ENCODE peak calls at places on chromosomes 7 and 10, in eight cellular contexts. J is RWPE1, M is Peyer's patch, V is PC-3, D is mucosa of descending colon, B is Calu3, E is GM10248, U is upper lobe of right lung. X is an unnamed sample.

GRCh38 chr7:48274662-48275061 is 103.4 kb downstream of the ABCA13 start:
- DNase-seq in J (no peak), M (no peak), V (peak), D (no peak), B (no peak), E (no peak), U (no peak), X (no peak)

GRCh38 chr10:132671171-132672154 is 114.5 kb downstream of the NKX6-2 start:
- DNase-seq in J (no peak), M (peak), V (no peak), D (no peak), B (no peak), E (no peak), U (peak), X (no peak)

GRCh38 chr7:66099232-66099550 is 15.5 kb upstream of the CRCP start:
- DNase-seq in J (no peak), M (no peak), V (no peak), D (no peak), B (no peak), E (no peak), U (no peak), X (no peak)

GRCh38 chr7:86708334-86708733 is 64.6 kb downstream of the GRM3 start:
- DNase-seq in J (no peak), M (no peak), V (no peak), D (no peak), B (no peak), E (no peak), U (no peak), X (no peak)

GRCh38 chr7:101817031-101817929 is at the start of gene CUX1:
- DNase-seq in J (no peak), M (peak), V (peak), D (peak), B (peak), E (peak), U (peak), X (peak)

GRCh38 chr10:20303453-20304152 is 487.4 kb downstream of the PLXDC2 start:
- DNase-seq in J (no peak), M (no peak), V (no peak), D (no peak), B (no peak), E (no peak), U (no peak), X (no peak)

GRCh38 chr10:29619273-29619672 is 15.5 kb downstream of the SVIL start:
- DNase-seq in J (no peak), M (no peak), V (peak), D (no peak), B (no peak), E (no peak), U (no peak), X (no peak)

GRCh38 chr10:74063256-74063655 is 65.3 kb downstream of the VCL start:
- DNase-seq in J (no peak), M (no peak), V (peak), D (no peak), B (no peak), E (no peak), U (no peak), X (no peak)

GRCh38 chr7:28041508-28042314 is 138.9 kb downstream of the JAZF1 start:
- DNase-seq in J (peak), M (no peak), V (peak), D (no peak), B (no peak), E (no peak), U (no peak), X (peak)

GRCh38 chr10:128130051-128130450 is 3.8 kb upstream of the MKI67 start:
- DNase-seq in J (peak), M (no peak), V (no peak), D (no peak), B (no peak), E (no peak), U (no peak), X (peak)

GRCh38 chr10:43041422-43042342 is 35.2 kb upstream of the RET start:
- DNase-seq in J (no peak), M (no peak), V (no peak), D (no peak), B (no peak), E (no peak), U (peak), X (no peak)

GRCh38 chr7:151611041-151611440 is 91.3 kb upstream of the RHEB start:
- DNase-seq in J (no peak), M (no peak), V (no peak), D (no peak), B (no peak), E (no peak), U (no peak), X (no peak)

GRCh38 chr10:90930070-90930837 is 9.4 kb upstream of the ANKRD1 start:
- DNase-seq in J (no peak), M (no peak), V (peak), D (no peak), B (peak), E (no peak), U (no peak), X (peak)

GRCh38 chr7:31917256-31917655 is 153.0 kb downstream of the PDE1C start:
- DNase-seq in J (no peak), M (no peak), V (peak), D (no peak), B (no peak), E (no peak), U (no peak), X (no peak)

GRCh38 chr10:101060951-101061813 is 607 bp upstream of the KAZALD1 start:
- DNase-seq in J (peak), M (peak), V (peak), D (peak), B (peak), E (peak), U (peak), X (peak)

GRCh38 chr10:88080213-88080612 is 216.8 kb downstream of the PTEN start:
- DNase-seq in J (no peak), M (no peak), V (no peak), D (no peak), B (peak), E (peak), U (no peak), X (peak)

GRCh38 chr10:28219241-28219640 is 83.6 kb downstream of the MPP7 start:
- DNase-seq in J (no peak), M (no peak), V (peak), D (no peak), B (no peak), E (no peak), U (no peak), X (no peak)

GRCh38 chr10:43048301-43049051 is 28.4 kb upstream of the RET start:
- DNase-seq in J (no peak), M (no peak), V (no peak), D (no peak), B (no peak), E (no peak), U (peak), X (no peak)

GRCh38 chr7:102431617-102432298 is 1.6 kb upstream of the ORAI2 start:
- DNase-seq in J (no peak), M (peak), V (peak), D (peak), B (no peak), E (no peak), U (no peak), X (no peak)

GRCh38 chr10:80357000-80357803 is 621 bp downstream of the DYDC2 start:
- DNase-seq in J (no peak), M (no peak), V (no peak), D (no peak), B (peak), E (no peak), U (no peak), X (peak)

GRCh38 chr7:16585540-16585939 is 58.9 kb downstream of the LRRC72 start:
- DNase-seq in J (no peak), M (no peak), V (no peak), D (no peak), B (no peak), E (no peak), U (no peak), X (no peak)

GRCh38 chr7:151460474-151460855 is 20.5 kb upstream of the CRYGN start:
- DNase-seq in J (no peak), M (no peak), V (no peak), D (no peak), B (no peak), E (no peak), U (no peak), X (no peak)

GRCh38 chr7:93310346-93310745 is 78.2 kb downstream of the VPS50 start:
- DNase-seq in J (no peak), M (no peak), V (peak), D (no peak), B (no peak), E (no peak), U (no peak), X (no peak)

GRCh38 chr10:124719213-124719851 is 24.8 kb downstream of the FAM53B start:
- DNase-seq in J (peak), M (peak), V (peak), D (no peak), B (peak), E (peak), U (peak), X (peak)

GRCh38 chr7:77281780-77282478 is 82.3 kb upstream of the FGL2 start:
- DNase-seq in J (no peak), M (no peak), V (no peak), D (no peak), B (no peak), E (no peak), U (no peak), X (no peak)

GRCh38 chr7:44867073-44867990 is 18.0 kb downstream of the PURB start:
- DNase-seq in J (peak), M (no peak), V (peak), D (no peak), B (no peak), E (no peak), U (no peak), X (peak)

GRCh38 chr10:6542999-6543430 is 37.1 kb downstream of the PRKCQ start:
- DNase-seq in J (no peak), M (peak), V (no peak), D (no peak), B (no peak), E (no peak), U (no peak), X (no peak)

GRCh38 chr10:28179490-28180099 is 123.3 kb downstream of the MPP7 start:
- DNase-seq in J (peak), M (peak), V (peak), D (no peak), B (peak), E (peak), U (no peak), X (peak)

GRCh38 chr10:26586211-26586610 is 111.3 kb upstream of the PDSS1 start:
- DNase-seq in J (no peak), M (no peak), V (no peak), D (no peak), B (no peak), E (no peak), U (no peak), X (no peak)

GRCh38 chr10:18606051-18606730 is 45.2 kb downstream of the NSUN6 start:
- DNase-seq in J (no peak), M (no peak), V (no peak), D (no peak), B (no peak), E (no peak), U (no peak), X (no peak)

GRCh38 chr7:130912910-130913720 is 179.1 kb upstream of the KLF14 start:
- DNase-seq in J (peak), M (peak), V (peak), D (peak), B (peak), E (peak), U (peak), X (peak)

GRCh38 chr10:63466168-63466935 is 575 bp upstream of the JMJD1C start:
- DNase-seq in J (peak), M (peak), V (peak), D (no peak), B (no peak), E (peak), U (no peak), X (peak)

GRCh38 chr10:97903128-97904025 is 53.7 kb downstream of the GOLGA7B start:
- DNase-seq in J (no peak), M (no peak), V (no peak), D (no peak), B (no peak), E (no peak), U (no peak), X (no peak)
- TF ChIP-seq CTCF in J (no peak), M (no peak), V (no peak), D (no peak), B (no peak), E (no peak), U (no peak), X (no peak)

GRCh38 chr7:136336932-136337331 is 359.8 kb upstream of the MTPN start:
- DNase-seq in J (no peak), M (no peak), V (no peak), D (no peak), B (no peak), E (no peak), U (no peak), X (no peak)

GRCh38 chr7:136333636-136334035 is 356.5 kb upstream of the MTPN start:
- DNase-seq in J (no peak), M (no peak), V (no peak), D (no peak), B (no peak), E (no peak), U (no peak), X (no peak)

GRCh38 chr7:136342221-136342620 is 365.1 kb upstream of the MTPN start:
- DNase-seq in J (no peak), M (no peak), V (no peak), D (no peak), B (no peak), E (no peak), U (no peak), X (no peak)

GRCh38 chr7:136339464-136339863 is 362.3 kb upstream of the MTPN start:
- DNase-seq in J (no peak), M (no peak), V (no peak), D (no peak), B (no peak), E (no peak), U (no peak), X (no peak)
- TF ChIP-seq CTCF in J (no peak), M (no peak), V (no peak), D (no peak), B (no peak), E (no peak), U (no peak), X (no peak)

GRCh38 chr10:15365690-15366089 is 5.4 kb downstream of the FAM171A1 start:
- DNase-seq in J (no peak), M (no peak), V (no peak), D (no peak), B (no peak), E (no peak), U (no peak), X (no peak)

GRCh38 chr10:15360566-15360965 is 10.5 kb downstream of the FAM171A1 start:
- DNase-seq in J (no peak), M (no peak), V (no peak), D (no peak), B (no peak), E (no peak), U (no peak), X (no peak)

GRCh38 chr10:15363031-15363430 is 8.1 kb downstream of the FAM171A1 start:
- DNase-seq in J (no peak), M (no peak), V (no peak), D (no peak), B (no peak), E (no peak), U (no peak), X (no peak)

DNA sequence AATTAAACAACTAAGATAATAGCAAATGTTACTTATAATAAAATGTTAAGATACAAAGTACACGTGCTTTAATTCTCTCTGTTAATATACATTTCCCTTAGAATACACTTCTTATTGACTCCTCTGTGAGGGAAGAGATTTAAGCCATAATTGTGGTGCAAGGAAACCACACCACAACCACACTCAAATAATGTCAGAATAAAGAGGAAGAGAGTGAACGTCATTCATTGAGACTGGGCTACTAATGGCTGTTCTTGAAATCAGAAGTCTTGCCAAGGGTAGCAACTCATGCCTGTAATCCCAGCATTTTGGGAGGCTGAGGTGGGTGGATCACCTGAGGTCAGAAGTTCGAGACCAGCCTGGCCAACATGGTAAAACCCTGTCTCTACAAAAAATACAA is 10.0 kb downstream of the FAM171A1 start:
- DNase-seq in J (no peak), M (no peak), V (no peak), D (no peak), B (no peak), E (no peak), U (no peak), X (no peak)
- TF ChIP-seq CTCF in J (no peak), M (no peak), V (no peak), D (no peak), B (no peak), E (no peak), U (no peak), X (no peak)

GRCh38 chr7:74275401-74275881 is 13.8 kb upstream of the CLIP2 start:
- DNase-seq in J (no peak), M (no peak), V (no peak), D (no peak), B (no peak), E (no peak), U (no peak), X (no peak)
- TF ChIP-seq CTCF in J (no peak), M (peak), V (peak), D (peak), B (peak), E (peak), U (peak), X (peak)

GRCh38 chr10:107169516-107169915 is 5.0 kb upstream of the SORCS1 start:
- DNase-seq in J (no peak), M (no peak), V (peak), D (no peak), B (no peak), E (no peak), U (no peak), X (no peak)
- TF ChIP-seq CTCF in J (no peak), M (no peak), V (peak), D (no peak), B (no peak), E (no peak), U (no peak), X (peak)

DNA sequence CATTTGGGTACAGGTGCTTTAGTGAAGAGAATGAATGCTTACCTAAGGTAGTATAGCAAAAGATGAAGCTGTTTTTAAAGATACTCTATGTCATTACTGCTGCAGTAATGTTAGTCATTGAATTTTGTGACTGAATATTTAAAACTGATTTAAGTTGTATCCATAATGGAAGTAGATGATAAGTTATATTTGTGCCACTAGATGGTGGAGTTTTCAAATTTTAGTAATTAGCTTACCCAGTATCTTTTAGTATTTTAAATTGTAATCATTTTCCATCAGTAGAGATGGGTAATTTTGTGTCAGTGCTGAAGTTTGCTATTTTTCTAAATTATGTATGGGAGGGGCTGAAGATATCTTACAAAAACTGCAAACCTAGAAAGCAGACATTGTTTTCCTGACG is 25.2 kb downstream of the HBP1 start:
- DNase-seq in J (no peak), M (no peak), V (peak), D (no peak), B (no peak), E (no peak), U (no peak), X (no peak)
- TF ChIP-seq CTCF in J (peak), M (no peak), V (peak), D (no peak), B (no peak), E (no peak), U (no peak), X (no peak)